ENCODE peak calls at places on chromosome 9, in four cellular contexts. F is GM23338, T is kidney, I is Peyer's patch. D is an unnamed sample.
A peak's percentile ranks its signal among the peaks of the same experiment; 100 is the strongest.

GRCh38 chr9:5843450-5844249 is 10.7 kb upstream of the ERMP1 start:
- DNase-seq in F (no peak), T (peak; percentile 73), I (no peak), D (no peak)

GRCh38 chr9:107644774-107645463 is 155.3 kb upstream of the KLF4 start:
- DNase-seq in F (no peak), T (peak; percentile 84), I (no peak), D (peak; percentile 72)

GRCh38 chr9:110536802-110537201 is 42.7 kb downstream of the SVEP1 start:
- DNase-seq in F (no peak), T (no peak), I (no peak), D (no peak)

GRCh38 chr9:84513473-84513872 is 156.1 kb upstream of the NTRK2 start:
- DNase-seq in F (no peak), T (no peak), I (no peak), D (no peak)

GRCh38 chr9:122215663-122216062 is 13.1 kb downstream of the LHX6 start:
- DNase-seq in F (no peak), T (no peak), I (no peak), D (no peak)

GRCh38 chr9:3237121-3237520 is 288.7 kb downstream of the RFX3 start:
- DNase-seq in F (no peak), T (no peak), I (no peak), D (no peak)

GRCh38 chr9:94920439-94920951 is 194.0 kb downstream of the AOPEP start:
- DNase-seq in F (no peak), T (peak; percentile 89), I (no peak), D (peak; percentile 81)

GRCh38 chr9:77847626-77848025 is 184.0 kb downstream of the GNAQ start:
- DNase-seq in F (no peak), T (no peak), I (no peak), D (no peak)

GRCh38 chr9:2050236-2050635 is 35.1 kb downstream of the SMARCA2 start:
- DNase-seq in F (no peak), T (no peak), I (no peak), D (no peak)

GRCh38 chr9:113808391-113809191 is 67.5 kb upstream of the ZNF618 start:
- DNase-seq in F (no peak), T (peak; percentile 72), I (no peak), D (no peak)

GRCh38 chr9:83231039-83231438 is 168.1 kb upstream of the RASEF start:
- DNase-seq in F (peak; percentile 83), T (no peak), I (no peak), D (no peak)

GRCh38 chr9:76107487-76107886 is 217.0 kb downstream of the PCSK5 start:
- DNase-seq in F (no peak), T (no peak), I (no peak), D (no peak)

GRCh38 chr9:98226516-98226915 is 28.9 kb downstream of the TBC1D2 start:
- DNase-seq in F (no peak), T (no peak), I (no peak), D (no peak)

GRCh38 chr9:98222885-98223640 is 30.6 kb upstream of the CORO2A start:
- DNase-seq in F (no peak), T (peak; percentile 48), I (no peak), D (no peak)

GRCh38 chr9:98226968-98227367 is 28.5 kb downstream of the TBC1D2 start:
- DNase-seq in F (no peak), T (no peak), I (no peak), D (no peak)

GRCh38 chr9:98227883-98228282 is 27.6 kb downstream of the TBC1D2 start:
- DNase-seq in F (no peak), T (no peak), I (no peak), D (no peak)

DNA sequence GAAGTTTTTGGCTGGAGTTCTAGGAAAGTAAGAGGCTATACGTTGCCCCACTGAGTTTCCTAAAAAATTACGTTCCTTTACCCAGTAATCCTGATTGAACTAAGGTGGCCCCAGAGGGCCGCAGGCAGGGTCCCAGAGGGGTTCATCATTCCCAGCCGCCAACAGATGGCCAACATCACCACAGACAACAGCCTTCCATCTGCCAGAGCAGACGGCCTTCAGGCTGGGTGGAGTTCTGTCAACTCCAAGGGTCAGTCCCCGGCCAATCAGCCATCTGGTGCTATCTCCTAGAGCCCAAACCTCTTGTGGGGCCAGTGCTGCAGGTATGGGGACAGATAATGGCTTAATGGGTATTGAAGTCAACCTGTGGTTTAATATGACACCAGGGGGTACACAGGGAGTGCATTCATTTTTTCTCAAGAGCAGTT is 30.4 kb downstream of the TBC1D2 start:
- DNase-seq in F (no peak), T (no peak), I (no peak), D (no peak)
- H3K4me1 ChIP-seq in F (peaks cover 8% of the 10 kb centered on the region), T (no peaks in the 10 kb centered on the region), I (no peaks in the 10 kb centered on the region), D (peaks cover 11% of the 10 kb centered on the region)

DNA sequence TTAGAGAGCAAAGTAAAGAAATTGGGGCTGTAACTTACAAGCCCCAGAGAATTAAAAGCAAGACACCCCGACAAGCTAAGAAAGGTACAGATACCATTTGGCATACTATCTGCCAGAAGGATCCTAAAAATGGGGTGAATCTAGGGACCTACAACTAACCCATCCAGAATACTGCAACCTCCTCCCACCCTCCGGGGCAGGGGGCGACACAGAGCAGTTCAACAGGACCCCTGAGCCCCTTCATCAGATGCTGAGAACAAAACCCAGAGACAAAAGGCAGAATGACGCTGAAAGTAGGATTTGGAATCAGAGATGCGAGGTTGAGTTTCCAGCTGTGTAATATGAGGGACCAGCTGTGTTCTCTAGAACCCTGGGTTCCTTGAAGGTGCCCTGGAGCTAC is 71.2 kb downstream of the EPB41L4B start:
- DNase-seq in F (peak; percentile 78), T (no peak), I (no peak), D (no peak)
- TF ChIP-seq CTCF in F (peak; percentile 68), T (no peak), I (no peak), D (no peak)

DNA sequence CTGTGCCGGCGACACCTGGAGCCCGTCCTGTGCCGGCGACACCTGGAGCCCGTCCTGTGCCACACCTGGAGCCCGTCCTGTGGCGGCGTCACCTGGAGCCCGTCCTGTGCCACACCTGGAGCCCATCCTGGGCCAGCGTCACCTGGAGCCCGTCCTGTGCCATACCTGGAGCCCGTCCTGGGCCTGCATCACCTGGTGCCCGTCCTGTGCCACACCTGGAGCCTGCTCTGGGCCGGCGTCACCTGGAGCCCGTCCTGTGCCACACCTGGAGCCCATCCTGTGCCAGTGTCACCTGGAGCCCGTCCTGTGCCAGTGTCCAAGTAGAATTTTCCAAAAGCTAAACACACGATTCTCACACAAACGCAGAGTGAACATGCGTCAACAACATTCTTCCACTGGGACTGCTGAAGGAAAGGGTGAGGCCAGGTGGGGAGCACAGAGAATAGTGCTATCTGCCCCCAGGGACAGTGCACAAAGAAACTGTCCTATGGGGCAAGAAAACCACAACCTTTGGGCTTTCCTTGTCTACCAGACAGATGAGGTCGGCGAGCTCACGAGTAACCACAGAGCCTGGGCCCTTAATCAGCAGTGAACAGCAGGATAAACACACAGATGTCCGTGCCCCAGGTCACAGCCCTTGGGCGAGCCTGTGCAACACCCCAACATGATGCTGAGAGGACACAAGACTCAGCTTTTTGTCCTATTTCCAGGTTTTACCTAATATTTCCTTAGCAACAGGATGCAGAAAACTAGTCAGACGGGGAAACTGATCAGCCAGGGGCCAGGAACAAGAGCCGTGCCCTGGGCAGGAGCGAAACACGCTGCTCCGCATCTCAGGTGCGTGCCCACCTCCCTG is 7.9 kb downstream of the QSOX2 start:
- DNase-seq in F (no peak), T (no peak), I (no peak), D (no peak)
- H3K4me1 ChIP-seq in F (no peaks in the 10 kb centered on the region), T (no peaks in the 10 kb centered on the region), I (peaks cover 44% of the 10 kb centered on the region), D (peaks cover 5% of the 10 kb centered on the region)

GRCh38 chr9:87894998-87895625 is 12.4 kb downstream of the SPATA31E1 start:
- DNase-seq in F (peak; percentile 58), T (no peak), I (no peak), D (no peak)
- TF ChIP-seq CTCF in F (peak; percentile 50), T (no peak), I (no peak), D (no peak)

DNA sequence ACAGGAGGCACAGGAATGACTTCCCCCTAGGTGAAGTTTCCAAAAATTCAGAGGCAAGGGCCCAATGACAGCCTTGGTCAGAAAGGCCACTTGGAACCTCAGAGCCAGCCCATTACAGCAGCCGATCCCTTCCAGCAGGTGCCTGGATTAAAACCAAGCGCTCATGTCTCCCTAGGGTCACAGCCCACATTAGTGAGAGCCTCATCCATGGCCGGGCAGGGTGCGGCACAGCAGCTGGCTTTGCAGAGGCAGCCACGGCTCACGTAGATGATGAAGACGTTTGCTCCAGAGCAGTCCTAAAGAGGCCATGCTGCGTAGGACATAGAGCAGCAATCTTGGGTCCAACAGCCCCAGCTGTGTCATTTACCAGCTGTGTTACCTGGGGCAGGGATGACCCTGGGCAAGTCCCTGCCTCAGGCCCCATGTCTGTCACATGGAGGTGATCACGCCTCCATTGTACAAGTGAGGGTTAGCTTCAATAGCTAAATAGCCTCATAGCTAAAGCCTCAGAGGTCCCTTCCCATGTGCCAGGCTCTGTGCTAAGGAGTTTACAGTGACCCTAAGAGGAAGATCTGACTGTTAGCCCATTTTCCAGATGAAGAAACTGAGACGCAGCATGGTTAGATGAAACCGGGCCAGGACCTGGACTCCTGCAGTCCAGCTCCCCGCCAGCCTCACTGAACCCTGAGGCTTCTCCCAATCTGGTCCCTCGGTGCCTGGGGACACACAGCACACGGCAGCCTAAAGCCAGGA is 39.2 kb downstream of the NEK6 start:
- DNase-seq in F (no peak), T (no peak), I (no peak), D (no peak)
- H3K4me1 ChIP-seq in F (no peaks in the 10 kb centered on the region), T (peaks cover 18% of the 10 kb centered on the region), I (peaks cover 25% of the 10 kb centered on the region), D (peaks cover 81% of the 10 kb centered on the region)

GRCh38 chr9:115597330-115597729 is 479.4 kb upstream of the TNC start:
- DNase-seq in F (no peak), T (no peak), I (no peak), D (no peak)
- TF ChIP-seq CTCF in F (no peak), T (no peak), I (no peak), D (no peak)

DNA sequence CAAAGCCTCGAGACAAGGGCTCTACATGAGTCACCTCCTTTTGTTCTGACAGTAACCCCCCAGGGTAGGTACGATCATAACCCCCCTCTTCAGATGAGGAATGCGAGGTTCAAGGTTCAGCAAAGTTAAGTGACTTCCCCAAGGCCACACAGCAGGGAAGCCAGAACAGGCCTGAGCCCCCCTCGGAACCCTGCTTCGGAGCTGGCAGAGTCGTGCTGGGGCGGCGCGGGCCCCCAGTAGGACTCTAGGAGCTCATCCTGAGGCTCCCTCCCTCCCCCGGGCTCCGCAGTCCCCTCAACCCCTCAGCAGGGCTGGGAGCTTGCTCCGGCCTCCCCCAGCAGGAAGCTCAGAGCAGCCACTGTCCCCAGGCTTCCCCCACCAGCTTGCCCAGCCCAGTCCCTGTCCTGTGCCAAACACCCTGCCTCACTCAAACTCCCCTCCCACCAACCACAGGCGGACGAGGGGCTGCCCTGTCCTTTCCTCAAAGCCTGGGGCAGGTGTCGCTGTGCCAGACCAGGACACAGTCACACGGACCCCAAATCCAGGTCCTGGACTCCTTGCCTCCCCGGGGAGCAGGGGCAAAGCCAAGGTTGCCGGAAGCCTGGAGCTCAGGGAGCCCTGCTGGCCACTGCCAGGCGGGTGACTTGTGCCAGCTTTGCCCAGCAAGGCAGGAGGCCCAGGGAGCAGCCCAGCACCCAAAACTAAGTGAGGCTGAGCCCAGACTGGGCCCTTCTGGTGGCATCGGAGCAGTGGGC is 5.1 kb downstream of the AGPAT2 start:
- DNase-seq in F (no peak), T (no peak), I (no peak), D (no peak)
- H3K4me1 ChIP-seq in F (no peaks in the 10 kb centered on the region), T (no peaks in the 10 kb centered on the region), I (peaks cover 9% of the 10 kb centered on the region), D (peaks cover 34% of the 10 kb centered on the region)

GRCh38 chr9:133589454-133590227 is 19.5 kb downstream of the FAM163B start:
- DNase-seq in F (peak; percentile 82), T (peak; percentile 41), I (no peak), D (no peak)
- TF ChIP-seq CTCF in F (peak; percentile 95), T (peak; percentile 9), I (no peak), D (peak; percentile 48)

D was measured in upper lobe of right lung.